ENCODE peak calls at places on chromosomes 2 and 18, in five cellular contexts. N is GM23338, H is mammary epithelial cell, S is psoas muscle, Y is Panc1. G is an unnamed sample.

GRCh38 chr2:133287709-133288108 is 280.6 kb downstream of the NCKAP5 start:
- DNase-seq in N (no peak), H (peak; percentile 59), S (no peak), Y (no peak), G (no peak)

GRCh38 chr18:51038110-51038509 is 8.1 kb downstream of the SMAD4 start:
- DNase-seq in N (no peak), H (no peak), S (no peak), Y (no peak), G (no peak)

GRCh38 chr2:134917219-134917957 is 1.2 kb upstream of the CCNT2 start:
- DNase-seq in N (peak; percentile 12), H (no peak), S (no peak), Y (no peak), G (no peak)

GRCh38 chr2:143132360-143132759 is 3.1 kb downstream of the ARHGAP15 start:
- DNase-seq in N (no peak), H (no peak), S (no peak), Y (no peak), G (no peak)

GRCh38 chr2:196681510-196681909 is 42.0 kb downstream of the CCDC150 start:
- DNase-seq in N (no peak), H (no peak), S (no peak), Y (no peak), G (no peak)

GRCh38 chr2:136141510-136142154 is 23.7 kb upstream of the CXCR4 start:
- DNase-seq in N (no peak), H (peak; percentile 24), S (no peak), Y (no peak), G (no peak)

GRCh38 chr2:23791030-23791429 is 135.9 kb downstream of the ATAD2B start:
- DNase-seq in N (no peak), H (peak; percentile 42), S (no peak), Y (no peak), G (no peak)

GRCh38 chr18:24259869-24260662 is 121.2 kb downstream of the CABYR start:
- DNase-seq in N (no peak), H (no peak), S (no peak), Y (no peak), G (no peak)

GRCh38 chr2:215358312-215358845 is 46.5 kb downstream of the ATIC start:
- DNase-seq in N (no peak), H (no peak), S (no peak), Y (no peak), G (no peak)

GRCh38 chr2:71449343-71449742 is 4.0 kb upstream of the DYSF start:
- DNase-seq in N (no peak), H (no peak), S (no peak), Y (no peak), G (no peak)

GRCh38 chr2:182952741-182953450 is 85.4 kb downstream of the NCKAP1 start:
- DNase-seq in N (no peak), H (peak; percentile 62), S (no peak), Y (no peak), G (no peak)

GRCh38 chr18:34808389-34808788 is 98.3 kb downstream of the DTNA start:
- DNase-seq in N (no peak), H (peak; percentile 4), S (no peak), Y (no peak), G (no peak)

GRCh38 chr2:72992734-72993102 is 75.4 kb downstream of the EMX1 start:
- DNase-seq in N (no peak), H (no peak), S (peak; percentile 39), Y (no peak), G (no peak)

GRCh38 chr2:1910562-1911256 is 166.4 kb upstream of the PXDN start:
- DNase-seq in N (peak; percentile 48), H (no peak), S (no peak), Y (no peak), G (peak; percentile 14)

GRCh38 chr18:9101730-9102390 is 639 bp upstream of the NDUFV2 start:
- DNase-seq in N (no peak), H (peak; percentile 35), S (no peak), Y (no peak), G (no peak)

GRCh38 chr18:55327454-55327853 is 260.5 kb downstream of the TCF4 start:
- DNase-seq in N (no peak), H (no peak), S (no peak), Y (no peak), G (no peak)

GRCh38 chr18:76727589-76727988 is 94.8 kb upstream of the ZNF236 start:
- DNase-seq in N (no peak), H (no peak), S (no peak), Y (no peak), G (no peak)

GRCh38 chr2:113273031-113273551 is 5.6 kb downstream of the PAX8 start:
- DNase-seq in N (peak; percentile 88), H (no peak), S (no peak), Y (no peak), G (no peak)

GRCh38 chr2:99854236-99854852 is 288.0 kb downstream of the AFF3 start:
- DNase-seq in N (no peak), H (no peak), S (no peak), Y (no peak), G (no peak)

GRCh38 chr2:95303191-95303914 is 6.2 kb downstream of the KCNIP3 start:
- DNase-seq in N (no peak), H (no peak), S (no peak), Y (no peak), G (peak; percentile 32)

GRCh38 chr2:102005989-102006885 is 14.5 kb downstream of the IL1R2 start:
- DNase-seq in N (peak; percentile 90), H (no peak), S (no peak), Y (no peak), G (no peak)

GRCh38 chr2:107801498-107801897 is 25.2 kb upstream of the RGPD4 start:
- DNase-seq in N (peak; percentile 17), H (no peak), S (no peak), Y (no peak), G (no peak)

GRCh38 chr2:126172785-126173184 is 483.2 kb upstream of the GYPC start:
- DNase-seq in N (no peak), H (no peak), S (no peak), Y (no peak), G (no peak)

GRCh38 chr2:240250985-240251847 is 110.8 kb upstream of the OTOS start:
- DNase-seq in N (peak; percentile 22), H (peak; percentile 83), S (peak; percentile 97), Y (peak; percentile 50), G (peak; percentile 87)

GRCh38 chr2:196275646-196276352 is 104.4 kb upstream of the STK17B start:
- DNase-seq in N (no peak), H (no peak), S (no peak), Y (no peak), G (no peak)

GRCh38 chr2:151162185-151162584 is 99.5 kb downstream of the RBM43 start:
- DNase-seq in N (peak; percentile 28), H (peak; percentile 14), S (no peak), Y (no peak), G (no peak)

GRCh38 chr2:12824771-12825363 is 108.1 kb downstream of the TRIB2 start:
- DNase-seq in N (no peak), H (no peak), S (peak; percentile 85), Y (no peak), G (no peak)

GRCh38 chr18:36186461-36187137 is 698 bp upstream of the MOCOS start:
- DNase-seq in N (peak; percentile 73), H (peak; percentile 33), S (peak; percentile 66), Y (no peak), G (no peak)

GRCh38 chr2:52269696-52270485 is 1238.0 kb upstream of the NRXN1 start:
- DNase-seq in N (no peak), H (peak; percentile 45), S (no peak), Y (no peak), G (no peak)

GRCh38 chr2:153287109-153287801 is 191.3 kb downstream of the RPRM start:
- DNase-seq in N (peak; percentile 50), H (no peak), S (no peak), Y (no peak), G (no peak)
- H3K27ac ChIP-seq in N (no peak overlapping the region), H (no peak overlapping the region), S (no peak overlapping the region), Y (no peak overlapping the region), G (no peak overlapping the region)

GRCh38 chr18:22145160-22145559 is 24.2 kb upstream of the GATA6 start:
- DNase-seq in N (no peak), H (no peak), S (no peak), Y (no peak), G (no peak)
- H3K27ac ChIP-seq in N (no peak overlapping the region), H (no peak overlapping the region), S (no peak overlapping the region), Y (no peak overlapping the region), G (no peak overlapping the region)

GRCh38 chr18:3610188-3610708 is 160.3 kb downstream of the TGIF1 start:
- DNase-seq in N (no peak), H (no peak), S (no peak), Y (no peak), G (no peak)
- H3K27ac ChIP-seq in N (peak overlapping the region; percentile 70), H (no peak overlapping the region), S (no peak overlapping the region), Y (peak overlapping the region; percentile 100), G (no peak overlapping the region)

GRCh38 chr2:226725096-226725495 is 74.5 kb downstream of the IRS1 start:
- DNase-seq in N (no peak), H (no peak), S (peak; percentile 52), Y (no peak), G (no peak)
- H3K27ac ChIP-seq in N (no peak overlapping the region), H (no peak overlapping the region), S (no peak overlapping the region), Y (no peak overlapping the region), G (no peak overlapping the region)

GRCh38 chr2:175445276-175445675 is 263.8 kb upstream of the ATP5MC3 start:
- DNase-seq in N (no peak), H (no peak), S (no peak), Y (no peak), G (no peak)
- H3K27ac ChIP-seq in N (no peak overlapping the region), H (no peak overlapping the region), S (no peak overlapping the region), Y (no peak overlapping the region), G (no peak overlapping the region)

GRCh38 chr2:164770421-164770916 is 71.2 kb downstream of the COBLL1 start:
- DNase-seq in N (no peak), H (no peak), S (no peak), Y (no peak), G (no peak)
- H3K27ac ChIP-seq in N (no peak overlapping the region), H (no peak overlapping the region), S (no peak overlapping the region), Y (no peak overlapping the region), G (no peak overlapping the region)

DNA sequence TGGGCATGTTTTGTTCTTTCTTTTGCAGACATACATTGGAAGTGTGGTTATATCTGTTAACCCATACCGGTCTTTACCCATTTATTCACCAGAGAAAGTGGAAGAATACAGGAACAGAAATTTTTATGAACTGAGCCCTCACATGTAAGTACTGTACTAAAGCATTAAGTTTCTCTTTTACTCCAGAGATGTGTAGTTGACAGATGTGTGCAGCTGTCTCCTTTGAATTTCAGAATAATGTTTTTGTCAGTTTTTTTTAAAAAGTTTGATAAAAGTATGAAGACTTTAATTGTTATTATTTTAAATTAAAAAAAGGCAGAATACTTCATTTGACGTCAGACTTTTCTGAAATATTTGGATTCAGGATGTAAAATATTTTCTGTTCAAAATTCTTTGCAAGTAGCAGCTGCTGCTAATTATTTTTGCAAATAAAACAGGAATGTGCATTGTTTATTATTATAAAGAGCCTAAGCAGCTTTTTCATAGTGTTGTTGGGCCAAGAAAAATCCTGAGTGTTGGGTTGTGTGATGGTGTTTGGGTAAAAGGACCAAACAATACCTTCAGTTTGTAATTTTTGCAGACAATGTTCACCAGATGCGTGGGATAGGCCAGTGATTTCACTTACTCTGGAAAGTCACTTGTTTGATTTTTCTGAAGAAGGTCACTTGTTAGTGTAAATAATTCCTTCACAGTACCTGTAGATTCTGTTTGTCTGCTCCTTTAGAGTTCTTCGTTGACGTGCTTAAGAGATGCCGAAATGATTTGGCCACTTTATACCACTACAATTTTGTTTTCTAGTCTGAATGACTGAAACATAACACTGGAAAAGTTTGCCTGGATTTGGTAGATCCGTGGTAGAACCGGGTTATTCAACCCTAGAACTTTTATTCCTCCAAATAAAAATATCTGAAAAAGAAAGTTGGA is 51.1 kb downstream of the MYO1B start:
- DNase-seq in N (no peak), H (no peak), S (no peak), Y (no peak), G (no peak)
- H3K27ac ChIP-seq in N (no peak overlapping the region), H (no peak overlapping the region), S (no peak overlapping the region), Y (no peak overlapping the region), G (no peak overlapping the region)

G was measured in substantia nigra.